ENCODE peak calls at places on chromosome 15, in six cellular contexts. One of them, this sample, is unnamed.

GRCh38 chr15:99239545-99240198 is 9.7 kb downstream of the TTC23 start:
- DNase-seq in choroid plexus epithelial cell: peak
- DNase-seq in NT2/D1: no peak
- DNase-seq in iPS-NIHi11: no peak
- DNase-seq in lung microvascular endothelial cell: peak
- DNase-seq in activated gamma-delta T cell treated with anti-CD3 and anti-CD28 coated beads, Interleukin-2, amount 50 U/mL, for 16 hours: no peak
- DNase-seq in this sample: peak

GRCh38 chr15:53569756-53570480 is 189.5 kb downstream of the WDR72 start:
- DNase-seq in NT2/D1: no peak
- DNase-seq in iPS-NIHi11: no peak
- DNase-seq in activated gamma-delta T cell treated with anti-CD3 and anti-CD28 coated beads, Interleukin-2, amount 50 U/mL, for 16 hours: no peak
- DNase-seq in lung microvascular endothelial cell: no peak
- DNase-seq in choroid plexus epithelial cell: no peak
- DNase-seq in this sample: no peak

GRCh38 chr15:48285329-48286214 is 45.7 kb upstream of the DUT start:
- DNase-seq in choroid plexus epithelial cell: peak
- DNase-seq in NT2/D1: peak
- DNase-seq in lung microvascular endothelial cell: peak
- DNase-seq in iPS-NIHi11: peak
- DNase-seq in activated gamma-delta T cell treated with anti-CD3 and anti-CD28 coated beads, Interleukin-2, amount 50 U/mL, for 16 hours: peak
- DNase-seq in this sample: peak

GRCh38 chr15:85587707-85588441 is 206.9 kb downstream of the KLHL25 start:
- DNase-seq in iPS-NIHi11: no peak
- DNase-seq in choroid plexus epithelial cell: peak
- DNase-seq in activated gamma-delta T cell treated with anti-CD3 and anti-CD28 coated beads, Interleukin-2, amount 50 U/mL, for 16 hours: no peak
- DNase-seq in lung microvascular endothelial cell: peak
- DNase-seq in NT2/D1: no peak
- DNase-seq in this sample: no peak

GRCh38 chr15:32716960-32717289 is 879 bp upstream of the GREM1 start:
- DNase-seq in activated gamma-delta T cell treated with anti-CD3 and anti-CD28 coated beads, Interleukin-2, amount 50 U/mL, for 16 hours: no peak
- DNase-seq in iPS-NIHi11: no peak
- DNase-seq in choroid plexus epithelial cell: peak
- DNase-seq in NT2/D1: no peak
- DNase-seq in lung microvascular endothelial cell: no peak
- DNase-seq in this sample: no peak

GRCh38 chr15:73127302-73127936 is 75.2 kb downstream of the NEO1 start:
- DNase-seq in activated gamma-delta T cell treated with anti-CD3 and anti-CD28 coated beads, Interleukin-2, amount 50 U/mL, for 16 hours: no peak
- DNase-seq in iPS-NIHi11: peak
- DNase-seq in lung microvascular endothelial cell: peak
- DNase-seq in NT2/D1: peak
- DNase-seq in choroid plexus epithelial cell: peak
- DNase-seq in this sample: peak

GRCh38 chr15:76309561-76310330 is 1.5 kb downstream of the ETFA start:
- DNase-seq in lung microvascular endothelial cell: peak
- DNase-seq in iPS-NIHi11: no peak
- DNase-seq in choroid plexus epithelial cell: peak
- DNase-seq in NT2/D1: no peak
- DNase-seq in activated gamma-delta T cell treated with anti-CD3 and anti-CD28 coated beads, Interleukin-2, amount 50 U/mL, for 16 hours: no peak
- DNase-seq in this sample: no peak

GRCh38 chr15:31554261-31554660 is 227.6 kb downstream of the KLF13 start:
- DNase-seq in NT2/D1: no peak
- DNase-seq in iPS-NIHi11: no peak
- DNase-seq in lung microvascular endothelial cell: peak
- DNase-seq in choroid plexus epithelial cell: peak
- DNase-seq in activated gamma-delta T cell treated with anti-CD3 and anti-CD28 coated beads, Interleukin-2, amount 50 U/mL, for 16 hours: no peak
- DNase-seq in this sample: no peak

GRCh38 chr15:83114305-83114704 is 6.9 kb downstream of the TM6SF1 start:
- DNase-seq in lung microvascular endothelial cell: peak
- DNase-seq in choroid plexus epithelial cell: no peak
- DNase-seq in NT2/D1: no peak
- DNase-seq in activated gamma-delta T cell treated with anti-CD3 and anti-CD28 coated beads, Interleukin-2, amount 50 U/mL, for 16 hours: no peak
- DNase-seq in iPS-NIHi11: no peak
- DNase-seq in this sample: no peak

GRCh38 chr15:90839187-90840071 is 29.0 kb upstream of the FURIN start:
- DNase-seq in lung microvascular endothelial cell: no peak
- DNase-seq in activated gamma-delta T cell treated with anti-CD3 and anti-CD28 coated beads, Interleukin-2, amount 50 U/mL, for 16 hours: no peak
- DNase-seq in choroid plexus epithelial cell: peak
- DNase-seq in NT2/D1: peak
- DNase-seq in iPS-NIHi11: peak
- DNase-seq in this sample: peak

GRCh38 chr15:91769919-91770318 is 83.6 kb upstream of the SLCO3A1 start:
- DNase-seq in lung microvascular endothelial cell: no peak
- DNase-seq in NT2/D1: no peak
- DNase-seq in activated gamma-delta T cell treated with anti-CD3 and anti-CD28 coated beads, Interleukin-2, amount 50 U/mL, for 16 hours: no peak
- DNase-seq in choroid plexus epithelial cell: no peak
- DNase-seq in iPS-NIHi11: no peak
- DNase-seq in this sample: no peak

GRCh38 chr15:60363903-60364302 is 33.9 kb downstream of the ANXA2 start:
- DNase-seq in activated gamma-delta T cell treated with anti-CD3 and anti-CD28 coated beads, Interleukin-2, amount 50 U/mL, for 16 hours: no peak
- DNase-seq in choroid plexus epithelial cell: no peak
- DNase-seq in lung microvascular endothelial cell: no peak
- DNase-seq in NT2/D1: no peak
- DNase-seq in iPS-NIHi11: no peak
- DNase-seq in this sample: no peak

GRCh38 chr15:33108518-33108917 is 86.0 kb downstream of the FMN1 start:
- DNase-seq in NT2/D1: no peak
- DNase-seq in iPS-NIHi11: no peak
- DNase-seq in lung microvascular endothelial cell: no peak
- DNase-seq in choroid plexus epithelial cell: no peak
- DNase-seq in activated gamma-delta T cell treated with anti-CD3 and anti-CD28 coated beads, Interleukin-2, amount 50 U/mL, for 16 hours: no peak
- DNase-seq in this sample: no peak

GRCh38 chr15:90564109-90564508 is 34.4 kb downstream of the CRTC3 start:
- DNase-seq in NT2/D1: no peak
- DNase-seq in iPS-NIHi11: no peak
- DNase-seq in activated gamma-delta T cell treated with anti-CD3 and anti-CD28 coated beads, Interleukin-2, amount 50 U/mL, for 16 hours: no peak
- DNase-seq in choroid plexus epithelial cell: no peak
- DNase-seq in lung microvascular endothelial cell: peak
- DNase-seq in this sample: peak

GRCh38 chr15:89197503-89197971 is 23.8 kb downstream of the RLBP1 start:
- DNase-seq in choroid plexus epithelial cell: no peak
- DNase-seq in lung microvascular endothelial cell: no peak
- DNase-seq in activated gamma-delta T cell treated with anti-CD3 and anti-CD28 coated beads, Interleukin-2, amount 50 U/mL, for 16 hours: no peak
- DNase-seq in NT2/D1: peak
- DNase-seq in iPS-NIHi11: peak
- DNase-seq in this sample: no peak

GRCh38 chr15:74203914-74204431 is 1.4 kb upstream of the STRA6 start:
- DNase-seq in NT2/D1: peak
- DNase-seq in choroid plexus epithelial cell: peak
- DNase-seq in lung microvascular endothelial cell: no peak
- DNase-seq in iPS-NIHi11: no peak
- DNase-seq in activated gamma-delta T cell treated with anti-CD3 and anti-CD28 coated beads, Interleukin-2, amount 50 U/mL, for 16 hours: no peak
- DNase-seq in this sample: no peak

GRCh38 chr15:68885070-68885469 is 45.3 kb upstream of the SPESP1 start:
- DNase-seq in activated gamma-delta T cell treated with anti-CD3 and anti-CD28 coated beads, Interleukin-2, amount 50 U/mL, for 16 hours: no peak
- DNase-seq in iPS-NIHi11: peak
- DNase-seq in choroid plexus epithelial cell: peak
- DNase-seq in lung microvascular endothelial cell: no peak
- DNase-seq in NT2/D1: no peak
- DNase-seq in this sample: no peak

GRCh38 chr15:39444729-39445470 is 136.0 kb upstream of the THBS1 start:
- DNase-seq in iPS-NIHi11: no peak
- DNase-seq in activated gamma-delta T cell treated with anti-CD3 and anti-CD28 coated beads, Interleukin-2, amount 50 U/mL, for 16 hours: no peak
- DNase-seq in lung microvascular endothelial cell: no peak
- DNase-seq in choroid plexus epithelial cell: no peak
- DNase-seq in NT2/D1: no peak
- DNase-seq in this sample: no peak

GRCh38 chr15:63366451-63366850 is 15.2 kb downstream of the CA12 start:
- DNase-seq in iPS-NIHi11: no peak
- DNase-seq in choroid plexus epithelial cell: no peak
- DNase-seq in NT2/D1: no peak
- DNase-seq in lung microvascular endothelial cell: no peak
- DNase-seq in activated gamma-delta T cell treated with anti-CD3 and anti-CD28 coated beads, Interleukin-2, amount 50 U/mL, for 16 hours: no peak
- DNase-seq in this sample: no peak

GRCh38 chr15:101010781-101011180 is 91.6 kb downstream of the LRRK1 start:
- DNase-seq in choroid plexus epithelial cell: no peak
- DNase-seq in NT2/D1: no peak
- DNase-seq in lung microvascular endothelial cell: no peak
- DNase-seq in iPS-NIHi11: no peak
- DNase-seq in activated gamma-delta T cell treated with anti-CD3 and anti-CD28 coated beads, Interleukin-2, amount 50 U/mL, for 16 hours: no peak
- DNase-seq in this sample: no peak

GRCh38 chr15:40957581-40958051 is 4.3 kb downstream of the CHAC1 start:
- DNase-seq in iPS-NIHi11: no peak
- DNase-seq in NT2/D1: no peak
- DNase-seq in lung microvascular endothelial cell: no peak
- DNase-seq in activated gamma-delta T cell treated with anti-CD3 and anti-CD28 coated beads, Interleukin-2, amount 50 U/mL, for 16 hours: no peak
- DNase-seq in choroid plexus epithelial cell: no peak
- DNase-seq in this sample: no peak

GRCh38 chr15:53872410-53872809 is 105.8 kb upstream of the UNC13C start:
- DNase-seq in NT2/D1: no peak
- DNase-seq in iPS-NIHi11: no peak
- DNase-seq in activated gamma-delta T cell treated with anti-CD3 and anti-CD28 coated beads, Interleukin-2, amount 50 U/mL, for 16 hours: no peak
- DNase-seq in lung microvascular endothelial cell: no peak
- DNase-seq in choroid plexus epithelial cell: no peak
- DNase-seq in this sample: no peak

GRCh38 chr15:73957276-73957675 is 31.0 kb downstream of the LOXL1 start:
- DNase-seq in iPS-NIHi11: no peak
- DNase-seq in NT2/D1: no peak
- DNase-seq in lung microvascular endothelial cell: no peak
- DNase-seq in choroid plexus epithelial cell: no peak
- DNase-seq in activated gamma-delta T cell treated with anti-CD3 and anti-CD28 coated beads, Interleukin-2, amount 50 U/mL, for 16 hours: no peak
- DNase-seq in this sample: no peak

GRCh38 chr15:82805994-82806406 is at the start of gene FSD2:
- DNase-seq in activated gamma-delta T cell treated with anti-CD3 and anti-CD28 coated beads, Interleukin-2, amount 50 U/mL, for 16 hours: no peak
- DNase-seq in NT2/D1: no peak
- DNase-seq in iPS-NIHi11: no peak
- DNase-seq in choroid plexus epithelial cell: no peak
- DNase-seq in lung microvascular endothelial cell: no peak
- DNase-seq in this sample: peak

GRCh38 chr15:68894208-68894607 is 36.1 kb upstream of the SPESP1 start:
- DNase-seq in activated gamma-delta T cell treated with anti-CD3 and anti-CD28 coated beads, Interleukin-2, amount 50 U/mL, for 16 hours: no peak
- DNase-seq in iPS-NIHi11: no peak
- DNase-seq in choroid plexus epithelial cell: no peak
- DNase-seq in NT2/D1: no peak
- DNase-seq in lung microvascular endothelial cell: no peak
- DNase-seq in this sample: no peak

GRCh38 chr15:88888719-88889118 is 6.6 kb downstream of the HAPLN3 start:
- DNase-seq in iPS-NIHi11: no peak
- DNase-seq in lung microvascular endothelial cell: no peak
- DNase-seq in choroid plexus epithelial cell: no peak
- DNase-seq in NT2/D1: no peak
- DNase-seq in activated gamma-delta T cell treated with anti-CD3 and anti-CD28 coated beads, Interleukin-2, amount 50 U/mL, for 16 hours: no peak
- DNase-seq in this sample: no peak

GRCh38 chr15:53059273-53060043 is 269.3 kb upstream of the ONECUT1 start:
- DNase-seq in NT2/D1: no peak
- DNase-seq in lung microvascular endothelial cell: no peak
- DNase-seq in iPS-NIHi11: no peak
- DNase-seq in choroid plexus epithelial cell: no peak
- DNase-seq in activated gamma-delta T cell treated with anti-CD3 and anti-CD28 coated beads, Interleukin-2, amount 50 U/mL, for 16 hours: no peak
- DNase-seq in this sample: no peak

GRCh38 chr15:75732206-75732808 is 19.7 kb upstream of the CSPG4 start:
- DNase-seq in iPS-NIHi11: no peak
- DNase-seq in NT2/D1: no peak
- DNase-seq in choroid plexus epithelial cell: no peak
- DNase-seq in lung microvascular endothelial cell: no peak
- DNase-seq in activated gamma-delta T cell treated with anti-CD3 and anti-CD28 coated beads, Interleukin-2, amount 50 U/mL, for 16 hours: no peak
- DNase-seq in this sample: no peak

GRCh38 chr15:99682455-99682854 is 50.8 kb downstream of the LYSMD4 start:
- DNase-seq in choroid plexus epithelial cell: peak
- DNase-seq in NT2/D1: no peak
- DNase-seq in activated gamma-delta T cell treated with anti-CD3 and anti-CD28 coated beads, Interleukin-2, amount 50 U/mL, for 16 hours: no peak
- DNase-seq in lung microvascular endothelial cell: peak
- DNase-seq in iPS-NIHi11: no peak
- DNase-seq in this sample: no peak

GRCh38 chr15:84727429-84727828 is 11.5 kb upstream of the SEC11A start:
- DNase-seq in NT2/D1: no peak
- DNase-seq in iPS-NIHi11: no peak
- DNase-seq in lung microvascular endothelial cell: no peak
- DNase-seq in choroid plexus epithelial cell: peak
- DNase-seq in activated gamma-delta T cell treated with anti-CD3 and anti-CD28 coated beads, Interleukin-2, amount 50 U/mL, for 16 hours: no peak
- DNase-seq in this sample: no peak

GRCh38 chr15:98231696-98232440 is 271.4 kb downstream of the ARRDC4 start:
- DNase-seq in choroid plexus epithelial cell: peak
- DNase-seq in activated gamma-delta T cell treated with anti-CD3 and anti-CD28 coated beads, Interleukin-2, amount 50 U/mL, for 16 hours: no peak
- DNase-seq in iPS-NIHi11: no peak
- DNase-seq in lung microvascular endothelial cell: no peak
- DNase-seq in NT2/D1: no peak
- DNase-seq in this sample: no peak

GRCh38 chr15:92383528-92384326 is 10.0 kb upstream of the ST8SIA2 start:
- DNase-seq in NT2/D1: no peak
- DNase-seq in activated gamma-delta T cell treated with anti-CD3 and anti-CD28 coated beads, Interleukin-2, amount 50 U/mL, for 16 hours: no peak
- DNase-seq in lung microvascular endothelial cell: no peak
- DNase-seq in choroid plexus epithelial cell: no peak
- DNase-seq in iPS-NIHi11: peak
- DNase-seq in this sample: peak

GRCh38 chr15:31387483-31388118 is 61.0 kb downstream of the KLF13 start:
- DNase-seq in iPS-NIHi11: no peak
- DNase-seq in choroid plexus epithelial cell: peak
- DNase-seq in activated gamma-delta T cell treated with anti-CD3 and anti-CD28 coated beads, Interleukin-2, amount 50 U/mL, for 16 hours: peak
- DNase-seq in NT2/D1: no peak
- DNase-seq in lung microvascular endothelial cell: no peak
- DNase-seq in this sample: no peak

GRCh38 chr15:70491183-70491621 is 272.2 kb downstream of the UACA start:
- DNase-seq in activated gamma-delta T cell treated with anti-CD3 and anti-CD28 coated beads, Interleukin-2, amount 50 U/mL, for 16 hours: no peak
- DNase-seq in iPS-NIHi11: no peak
- DNase-seq in NT2/D1: no peak
- DNase-seq in lung microvascular endothelial cell: peak
- DNase-seq in choroid plexus epithelial cell: peak
- DNase-seq in this sample: no peak

GRCh38 chr15:58159827-58160386 is 21.7 kb downstream of the AQP9 start:
- DNase-seq in lung microvascular endothelial cell: no peak
- DNase-seq in iPS-NIHi11: no peak
- DNase-seq in NT2/D1: no peak
- DNase-seq in activated gamma-delta T cell treated with anti-CD3 and anti-CD28 coated beads, Interleukin-2, amount 50 U/mL, for 16 hours: no peak
- DNase-seq in choroid plexus epithelial cell: no peak
- DNase-seq in this sample: no peak

This sample was measured in GM10248.